ENCODE peak calls at places on chromosomes 5 and 9, in ten cellular contexts. One of them, this sample, is unnamed. For H3K27me3, the result is how much of the 10 kb centered on the place peaks cover.

GRCh38 chr5:55223219-55223987 is 3.7 kb downstream of the MCIDAS start:
- DNase-seq in IMR-90: no peak
- DNase-seq in breast epithelium: no peak
- DNase-seq in cardiac muscle cell: no peak
- DNase-seq in right atrium auricular region: no peak
- DNase-seq in MM.1S: no peak
- DNase-seq in brain microvascular endothelial cell: no peak
- DNase-seq in Peyer's patch: no peak
- DNase-seq in DND-41: no peak
- DNase-seq in foreskin keratinocyte: no peak
- DNase-seq in this sample: peak

GRCh38 chr5:136350339-136350738 is 15.0 kb downstream of the TRPC7 start:
- DNase-seq in IMR-90: no peak
- DNase-seq in breast epithelium: no peak
- DNase-seq in cardiac muscle cell: no peak
- DNase-seq in right atrium auricular region: no peak
- DNase-seq in MM.1S: no peak
- DNase-seq in brain microvascular endothelial cell: no peak
- DNase-seq in Peyer's patch: no peak
- DNase-seq in DND-41: no peak
- DNase-seq in foreskin keratinocyte: no peak
- DNase-seq in this sample: no peak

GRCh38 chr9:137312852-137313325 is 10.8 kb upstream of the NRARP start:
- DNase-seq in IMR-90: no peak
- DNase-seq in breast epithelium: peak
- DNase-seq in cardiac muscle cell: no peak
- DNase-seq in right atrium auricular region: no peak
- DNase-seq in MM.1S: no peak
- DNase-seq in brain microvascular endothelial cell: no peak
- DNase-seq in Peyer's patch: peak
- DNase-seq in DND-41: no peak
- DNase-seq in foreskin keratinocyte: no peak
- DNase-seq in this sample: peak

GRCh38 chr9:69386651-69387050 is 61.6 kb downstream of the ENTREP1 start:
- DNase-seq in IMR-90: no peak
- DNase-seq in breast epithelium: no peak
- DNase-seq in cardiac muscle cell: no peak
- DNase-seq in right atrium auricular region: no peak
- DNase-seq in MM.1S: no peak
- DNase-seq in brain microvascular endothelial cell: no peak
- DNase-seq in Peyer's patch: no peak
- DNase-seq in DND-41: no peak
- DNase-seq in foreskin keratinocyte: no peak
- DNase-seq in this sample: no peak

GRCh38 chr9:26723486-26723885 is 169.1 kb downstream of the CAAP1 start:
- DNase-seq in IMR-90: peak
- DNase-seq in breast epithelium: no peak
- DNase-seq in cardiac muscle cell: peak
- DNase-seq in right atrium auricular region: no peak
- DNase-seq in MM.1S: no peak
- DNase-seq in brain microvascular endothelial cell: no peak
- DNase-seq in Peyer's patch: peak
- DNase-seq in DND-41: peak
- DNase-seq in foreskin keratinocyte: no peak
- DNase-seq in this sample: peak

GRCh38 chr5:177232761-177233160 is 70.8 kb downstream of the RAB24 start:
- DNase-seq in IMR-90: peak
- DNase-seq in breast epithelium: no peak
- DNase-seq in cardiac muscle cell: peak
- DNase-seq in right atrium auricular region: no peak
- DNase-seq in MM.1S: no peak
- DNase-seq in brain microvascular endothelial cell: peak
- DNase-seq in Peyer's patch: no peak
- DNase-seq in DND-41: no peak
- DNase-seq in foreskin keratinocyte: peak
- DNase-seq in this sample: no peak

GRCh38 chr9:69822091-69822750 is 1.6 kb downstream of the CFAP95 start:
- DNase-seq in IMR-90: peak
- DNase-seq in breast epithelium: no peak
- DNase-seq in cardiac muscle cell: no peak
- DNase-seq in right atrium auricular region: no peak
- DNase-seq in MM.1S: no peak
- DNase-seq in brain microvascular endothelial cell: no peak
- DNase-seq in Peyer's patch: no peak
- DNase-seq in DND-41: no peak
- DNase-seq in foreskin keratinocyte: peak
- DNase-seq in this sample: no peak

GRCh38 chr5:59086024-59086423 is 503.1 kb downstream of the RAB3C start:
- DNase-seq in IMR-90: no peak
- DNase-seq in breast epithelium: no peak
- DNase-seq in cardiac muscle cell: no peak
- DNase-seq in right atrium auricular region: no peak
- DNase-seq in MM.1S: no peak
- DNase-seq in brain microvascular endothelial cell: no peak
- DNase-seq in Peyer's patch: no peak
- DNase-seq in DND-41: no peak
- DNase-seq in foreskin keratinocyte: no peak
- DNase-seq in this sample: no peak

GRCh38 chr5:82538339-82539034 is 260.3 kb upstream of the RPS23 start:
- DNase-seq in IMR-90: no peak
- DNase-seq in breast epithelium: no peak
- DNase-seq in cardiac muscle cell: peak
- DNase-seq in right atrium auricular region: no peak
- DNase-seq in MM.1S: no peak
- DNase-seq in brain microvascular endothelial cell: no peak
- DNase-seq in Peyer's patch: no peak
- DNase-seq in DND-41: no peak
- DNase-seq in foreskin keratinocyte: no peak
- DNase-seq in this sample: no peak

GRCh38 chr9:137705906-137706305 is 87.1 kb downstream of the EHMT1 start:
- DNase-seq in IMR-90: no peak
- DNase-seq in breast epithelium: no peak
- DNase-seq in cardiac muscle cell: no peak
- DNase-seq in right atrium auricular region: no peak
- DNase-seq in MM.1S: no peak
- DNase-seq in brain microvascular endothelial cell: no peak
- DNase-seq in Peyer's patch: no peak
- DNase-seq in DND-41: no peak
- DNase-seq in foreskin keratinocyte: no peak
- DNase-seq in this sample: no peak

GRCh38 chr5:72328172-72328571 is 8.0 kb downstream of the PTCD2 start:
- DNase-seq in IMR-90: peak
- DNase-seq in breast epithelium: no peak
- DNase-seq in cardiac muscle cell: peak
- DNase-seq in right atrium auricular region: no peak
- DNase-seq in MM.1S: no peak
- DNase-seq in brain microvascular endothelial cell: no peak
- DNase-seq in Peyer's patch: no peak
- DNase-seq in DND-41: no peak
- DNase-seq in foreskin keratinocyte: peak
- DNase-seq in this sample: no peak
- TF ChIP-seq CTCF in IMR-90: no peak
- TF ChIP-seq CTCF in breast epithelium: no peak
- TF ChIP-seq CTCF in cardiac muscle cell: no peak
- TF ChIP-seq CTCF in right atrium auricular region: no peak
- TF ChIP-seq CTCF in MM.1S: no peak
- TF ChIP-seq CTCF in brain microvascular endothelial cell: no peak
- TF ChIP-seq CTCF in Peyer's patch: no peak
- TF ChIP-seq CTCF in DND-41: no peak
- TF ChIP-seq CTCF in foreskin keratinocyte: no peak
- TF ChIP-seq CTCF in this sample: no peak

DNA sequence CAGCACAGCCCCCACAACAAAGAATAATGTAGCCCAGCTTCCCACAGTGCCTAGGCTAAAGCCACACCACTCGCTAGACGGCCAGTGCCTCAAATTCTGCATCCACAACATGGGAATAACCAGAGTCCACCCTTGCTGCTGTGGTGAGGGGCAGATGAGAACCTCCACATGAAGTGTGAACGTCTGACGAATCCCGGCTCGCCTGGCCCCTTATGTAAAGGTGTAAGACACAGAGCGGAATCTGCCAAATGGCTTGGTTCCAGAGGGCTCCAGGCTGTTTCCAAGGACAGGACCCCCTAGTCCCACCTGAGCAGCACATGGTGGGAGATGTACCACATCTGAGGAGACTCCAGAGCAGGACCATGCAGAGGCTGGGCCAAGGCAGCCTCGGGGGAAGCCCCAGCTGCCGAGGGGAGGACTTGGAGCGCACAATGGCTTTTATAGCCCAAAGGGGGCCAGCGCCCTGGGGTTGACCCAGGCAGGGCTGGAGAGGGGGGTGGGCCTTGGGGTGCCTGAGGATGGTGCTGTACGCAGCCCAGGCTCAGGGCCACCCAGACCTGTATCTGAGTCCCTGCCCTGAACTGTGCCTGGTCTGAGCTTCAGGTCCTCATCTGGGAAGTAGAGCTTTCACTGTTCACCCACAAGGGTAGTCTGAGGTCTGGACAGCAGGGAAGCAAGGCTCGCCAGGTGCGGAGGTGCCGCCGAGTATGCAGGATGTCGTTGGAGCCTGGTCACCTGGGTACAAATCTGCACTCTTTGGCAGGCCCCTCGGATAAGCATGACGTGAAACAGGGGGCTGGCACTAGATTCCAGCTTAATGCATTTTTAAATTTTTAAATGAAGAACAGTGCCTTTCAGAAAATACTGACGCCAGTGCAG is 24.9 kb upstream of the SLC25A51 start:
- DNase-seq in IMR-90: no peak
- DNase-seq in breast epithelium: no peak
- DNase-seq in cardiac muscle cell: no peak
- DNase-seq in right atrium auricular region: no peak
- DNase-seq in MM.1S: no peak
- DNase-seq in brain microvascular endothelial cell: no peak
- DNase-seq in Peyer's patch: no peak
- DNase-seq in DND-41: no peak
- DNase-seq in foreskin keratinocyte: no peak
- DNase-seq in this sample: no peak
- H3K27me3 ChIP-seq in IMR-90: under half
- H3K27me3 ChIP-seq in breast epithelium: under half
- H3K27me3 ChIP-seq in cardiac muscle cell: under half
- H3K27me3 ChIP-seq in right atrium auricular region: under half
- H3K27me3 ChIP-seq in MM.1S: under half
- H3K27me3 ChIP-seq in brain microvascular endothelial cell: under half
- H3K27me3 ChIP-seq in Peyer's patch: under half
- H3K27me3 ChIP-seq in DND-41: under half
- H3K27me3 ChIP-seq in foreskin keratinocyte: under half
- H3K27me3 ChIP-seq in this sample: under half

DNA sequence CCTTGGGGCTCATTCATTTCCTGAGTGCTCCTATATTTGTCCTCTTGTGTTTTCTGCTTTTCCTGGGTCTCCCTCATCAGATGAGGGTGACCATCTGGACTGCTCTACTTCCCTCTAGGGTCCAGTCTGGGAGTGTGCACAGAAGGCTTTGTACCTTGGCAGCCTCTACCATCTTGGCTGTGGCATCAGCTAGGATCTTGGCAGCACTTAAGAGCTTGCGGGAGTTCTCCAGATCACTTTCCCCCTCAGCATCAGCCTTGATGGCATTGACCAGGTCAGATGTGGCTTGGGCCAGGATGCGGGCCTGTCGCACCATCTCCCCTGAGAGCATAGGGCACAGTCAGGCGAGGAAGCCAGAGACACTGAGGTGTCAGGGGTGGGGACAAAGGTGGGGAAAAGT is 15.8 kb downstream of the TLN1 start:
- DNase-seq in IMR-90: no peak
- DNase-seq in breast epithelium: no peak
- DNase-seq in cardiac muscle cell: no peak
- DNase-seq in right atrium auricular region: no peak
- DNase-seq in MM.1S: no peak
- DNase-seq in brain microvascular endothelial cell: no peak
- DNase-seq in Peyer's patch: no peak
- DNase-seq in DND-41: no peak
- DNase-seq in foreskin keratinocyte: no peak
- DNase-seq in this sample: no peak
- TF ChIP-seq CTCF in IMR-90: no peak
- TF ChIP-seq CTCF in breast epithelium: no peak
- TF ChIP-seq CTCF in cardiac muscle cell: no peak
- TF ChIP-seq CTCF in right atrium auricular region: no peak
- TF ChIP-seq CTCF in MM.1S: no peak
- TF ChIP-seq CTCF in brain microvascular endothelial cell: no peak
- TF ChIP-seq CTCF in Peyer's patch: no peak
- TF ChIP-seq CTCF in DND-41: no peak
- TF ChIP-seq CTCF in foreskin keratinocyte: peak
- TF ChIP-seq CTCF in this sample: no peak

GRCh38 chr5:160269017-160269416 is 39.7 kb downstream of the FABP6 start:
- DNase-seq in IMR-90: peak
- DNase-seq in breast epithelium: peak
- DNase-seq in cardiac muscle cell: peak
- DNase-seq in right atrium auricular region: peak
- DNase-seq in MM.1S: no peak
- DNase-seq in brain microvascular endothelial cell: peak
- DNase-seq in Peyer's patch: no peak
- DNase-seq in DND-41: no peak
- DNase-seq in foreskin keratinocyte: no peak
- DNase-seq in this sample: no peak

GRCh38 chr5:160272041-160272663 is 40.2 kb downstream of the CCNJL start:
- DNase-seq in IMR-90: no peak
- DNase-seq in breast epithelium: no peak
- DNase-seq in cardiac muscle cell: no peak
- DNase-seq in right atrium auricular region: no peak
- DNase-seq in MM.1S: no peak
- DNase-seq in brain microvascular endothelial cell: no peak
- DNase-seq in Peyer's patch: no peak
- DNase-seq in DND-41: no peak
- DNase-seq in foreskin keratinocyte: no peak
- DNase-seq in this sample: no peak

GRCh38 chr5:160271396-160271795 is 41.0 kb downstream of the CCNJL start:
- DNase-seq in IMR-90: no peak
- DNase-seq in breast epithelium: no peak
- DNase-seq in cardiac muscle cell: peak
- DNase-seq in right atrium auricular region: no peak
- DNase-seq in MM.1S: no peak
- DNase-seq in brain microvascular endothelial cell: no peak
- DNase-seq in Peyer's patch: no peak
- DNase-seq in DND-41: peak
- DNase-seq in foreskin keratinocyte: peak
- DNase-seq in this sample: peak

GRCh38 chr5:160272889-160273288 is 39.5 kb downstream of the CCNJL start:
- DNase-seq in IMR-90: no peak
- DNase-seq in breast epithelium: no peak
- DNase-seq in cardiac muscle cell: no peak
- DNase-seq in right atrium auricular region: no peak
- DNase-seq in MM.1S: no peak
- DNase-seq in brain microvascular endothelial cell: no peak
- DNase-seq in Peyer's patch: no peak
- DNase-seq in DND-41: no peak
- DNase-seq in foreskin keratinocyte: no peak
- DNase-seq in this sample: no peak

DNA sequence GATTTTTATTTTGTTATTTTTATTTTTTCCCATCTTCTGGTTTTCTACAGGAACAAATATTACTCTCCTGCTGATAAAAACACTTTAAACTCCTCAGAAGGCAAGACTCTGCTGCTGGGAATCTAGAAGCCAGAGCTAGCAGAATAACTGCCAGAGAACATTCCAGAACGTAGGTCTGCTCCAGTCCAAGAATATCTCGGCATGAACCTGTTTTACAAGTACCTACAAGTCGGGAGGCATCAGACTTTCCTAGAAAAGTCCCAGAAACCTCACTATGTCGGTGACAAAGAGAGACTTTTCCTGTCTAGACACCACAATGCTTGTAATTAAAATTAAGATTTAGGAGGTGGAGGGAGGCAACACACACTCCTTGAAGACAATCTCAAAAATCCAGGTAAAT is 41.4 kb downstream of the FABP6 start:
- DNase-seq in IMR-90: no peak
- DNase-seq in breast epithelium: no peak
- DNase-seq in cardiac muscle cell: no peak
- DNase-seq in right atrium auricular region: no peak
- DNase-seq in MM.1S: no peak
- DNase-seq in brain microvascular endothelial cell: no peak
- DNase-seq in Peyer's patch: no peak
- DNase-seq in DND-41: no peak
- DNase-seq in foreskin keratinocyte: peak
- DNase-seq in this sample: no peak
- H3K27me3 ChIP-seq in IMR-90: under half
- H3K27me3 ChIP-seq in breast epithelium: under half
- H3K27me3 ChIP-seq in cardiac muscle cell: under half
- H3K27me3 ChIP-seq in right atrium auricular region: under half
- H3K27me3 ChIP-seq in MM.1S: under half
- H3K27me3 ChIP-seq in brain microvascular endothelial cell: under half
- H3K27me3 ChIP-seq in Peyer's patch: under half
- H3K27me3 ChIP-seq in DND-41: under half
- H3K27me3 ChIP-seq in foreskin keratinocyte: under half
- H3K27me3 ChIP-seq in this sample: under half